ENCODE peak calls at places on chromosomes 13 and 19, in six cellular contexts. I is ovary, Y is tibial nerve, Q is sigmoid colon, O is esophagus muscularis mucosa, K is HepG2. E is an unnamed sample.
A peak's percentile ranks its signal among the peaks of the same experiment; 100 is the strongest.

GRCh38 chr19:5891938-5892771 is 11.4 kb downstream of the NDUFA11 start:
- DNase-seq in I (no peak), Y (no peak), Q (no peak), O (no peak), K (no peak), E (no peak)

GRCh38 chr19:8397746-8398721 is 7.9 kb downstream of the RAB11B start:
- DNase-seq in I (no peak), Y (no peak), Q (no peak), O (no peak), K (no peak), E (no peak)

GRCh38 chr19:41821003-41821735 is 23.3 kb downstream of the LYPD4 start:
- DNase-seq in I (no peak), Y (no peak), Q (no peak), O (no peak), K (peak; percentile 41), E (no peak)

GRCh38 chr13:67366533-67366932 is 136.4 kb upstream of the PCDH9 start:
- DNase-seq in I (no peak), Y (no peak), Q (no peak), O (no peak), K (no peak), E (no peak)

GRCh38 chr13:34166406-34166805 is 348.5 kb downstream of the RFC3 start:
- DNase-seq in I (no peak), Y (no peak), Q (no peak), O (no peak), K (no peak), E (no peak)

GRCh38 chr13:48600374-48601364 is 53.1 kb upstream of the CYSLTR2 start:
- DNase-seq in I (peak; percentile 24), Y (no peak), Q (no peak), O (peak; percentile 7), K (peak; percentile 32), E (no peak)

GRCh38 chr13:97369269-97369893 is 64.6 kb upstream of the RAP2A start:
- DNase-seq in I (no peak), Y (no peak), Q (no peak), O (no peak), K (no peak), E (no peak)

GRCh38 chr19:47495478-47496372 is 11.7 kb upstream of the KPTN start:
- DNase-seq in I (no peak), Y (no peak), Q (no peak), O (no peak), K (no peak), E (no peak)

GRCh38 chr13:109744512-109745051 is 41.8 kb downstream of the IRS2 start:
- DNase-seq in I (peak; percentile 82), Y (peak; percentile 67), Q (peak; percentile 82), O (no peak), K (no peak), E (no peak)

GRCh38 chr13:107348931-107349330 is 781.0 kb upstream of the ARGLU1 start:
- DNase-seq in I (no peak), Y (no peak), Q (no peak), O (no peak), K (no peak), E (no peak)

GRCh38 chr19:52391135-52391534 is 6.5 kb upstream of the ZNF528 start:
- DNase-seq in I (no peak), Y (no peak), Q (no peak), O (no peak), K (no peak), E (no peak)

GRCh38 chr13:80529734-80530133 is 188.8 kb upstream of the SPRY2 start:
- DNase-seq in I (no peak), Y (no peak), Q (no peak), O (no peak), K (no peak), E (no peak)

GRCh38 chr13:41858783-41859182 is 102.1 kb downstream of the VWA8 start:
- DNase-seq in I (no peak), Y (no peak), Q (no peak), O (no peak), K (no peak), E (no peak)

GRCh38 chr19:36009220-36009619 is 607 bp upstream of the SYNE4 start:
- DNase-seq in I (peak; percentile 80), Y (peak; percentile 42), Q (peak; percentile 90), O (no peak), K (no peak), E (no peak)

GRCh38 chr19:12666305-12667048 is at the start of the genes MAN2B1 and WDR83:
- DNase-seq in I (peak; percentile 81), Y (peak; percentile 67), Q (peak; percentile 83), O (no peak), K (peak; percentile 65), E (peak; percentile 85)

GRCh38 chr13:25276748-25277147 is 10.5 kb downstream of the MTMR6 start:
- DNase-seq in I (no peak), Y (no peak), Q (no peak), O (no peak), K (no peak), E (no peak)

DNA sequence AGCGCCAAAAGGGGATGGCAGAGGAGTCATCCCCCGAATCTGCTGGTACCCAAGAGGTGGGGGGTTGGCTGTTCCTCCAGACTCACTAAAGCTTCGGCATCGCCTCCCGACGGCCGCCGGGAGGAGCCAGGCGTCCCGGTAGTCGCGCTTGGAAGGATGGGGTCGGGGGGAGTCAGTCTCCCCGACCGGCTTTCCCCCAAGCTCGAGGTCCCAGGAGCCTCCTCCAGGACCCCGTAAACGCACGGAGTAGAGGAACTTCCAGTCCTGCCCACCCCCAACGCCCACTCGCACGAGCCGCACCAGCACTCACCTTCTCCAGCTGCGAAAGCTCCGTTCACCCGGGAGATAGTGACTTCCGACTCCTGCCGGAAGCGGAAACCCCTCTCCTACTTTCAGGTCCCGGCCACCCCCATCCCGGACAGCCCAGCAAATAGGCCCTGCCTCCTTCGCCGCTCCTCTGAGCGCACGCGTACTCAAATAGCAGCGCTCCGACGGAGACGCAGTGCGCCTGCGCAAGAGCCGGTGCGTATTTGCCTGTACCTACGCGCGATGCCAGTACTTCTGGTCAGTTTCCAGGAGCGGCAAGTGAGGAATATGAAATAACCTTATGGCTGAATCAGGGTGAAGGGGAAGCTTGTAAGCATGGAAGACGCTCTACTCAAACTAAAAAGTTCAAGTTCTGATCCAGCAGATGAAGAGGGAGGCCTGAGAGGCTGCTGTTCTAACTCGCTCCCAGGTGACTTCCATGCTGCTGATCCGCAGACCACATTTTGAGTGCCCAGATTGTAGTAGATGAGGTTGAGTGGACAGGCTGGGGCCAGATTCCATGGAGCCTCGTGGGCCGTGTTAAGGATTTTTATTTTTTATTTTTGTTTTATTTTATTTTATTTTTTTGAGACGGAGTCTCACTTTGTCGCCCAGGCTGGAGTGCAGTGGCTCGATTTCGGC is at the start of gene ELOF1:
- DNase-seq in I (peak; percentile 96), Y (peak; percentile 92), Q (peak; percentile 99), O (peak; percentile 98), K (peak; percentile 96), E (peak; percentile 98)
- TF ChIP-seq EP300 in I (no peak), Y (peak; percentile 96), Q (peak; percentile 14), O (no peak), K (no peak), E (no peak)

DNA sequence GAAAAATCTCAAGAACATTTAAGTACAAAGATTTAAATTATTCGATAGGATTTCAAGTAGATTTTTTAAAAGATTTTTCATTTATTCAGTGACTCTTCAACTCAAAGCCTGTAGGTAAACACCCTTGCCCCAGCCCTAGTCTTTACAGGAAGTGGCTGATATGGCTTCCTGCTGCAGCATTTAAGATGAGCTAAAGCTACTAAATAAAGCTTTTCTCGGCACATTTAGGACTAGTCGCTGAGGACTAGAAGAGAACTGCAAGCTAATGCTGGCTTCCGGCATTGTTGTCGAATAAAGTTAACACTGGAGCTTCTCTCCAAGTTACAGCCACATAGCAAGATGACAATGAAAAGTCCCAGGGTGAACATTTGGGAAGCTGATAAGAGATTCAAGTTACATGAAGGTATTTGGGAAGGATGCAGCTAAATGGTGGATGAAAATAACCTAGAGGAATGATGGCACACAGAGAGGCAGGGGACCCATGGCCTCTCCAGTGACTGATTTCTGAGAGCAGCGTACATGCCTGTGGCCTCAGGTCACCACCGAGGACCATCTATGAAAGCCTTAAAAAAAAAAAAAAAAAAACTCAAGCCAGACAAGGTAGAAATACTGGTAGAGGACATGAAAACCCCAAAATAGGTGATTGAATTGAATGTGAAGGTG is 155.6 kb downstream of the DCT start:
- DNase-seq in I (no peak), Y (no peak), Q (no peak), O (no peak), K (no peak), E (no peak)
- H3K4me1 ChIP-seq in I (peaks cover 20% of the 10 kb centered on the region), Y (no peaks in the 10 kb centered on the region), Q (no peaks in the 10 kb centered on the region), O (no peaks in the 10 kb centered on the region), K (no peaks in the 10 kb centered on the region), E (no peaks in the 10 kb centered on the region)

DNA sequence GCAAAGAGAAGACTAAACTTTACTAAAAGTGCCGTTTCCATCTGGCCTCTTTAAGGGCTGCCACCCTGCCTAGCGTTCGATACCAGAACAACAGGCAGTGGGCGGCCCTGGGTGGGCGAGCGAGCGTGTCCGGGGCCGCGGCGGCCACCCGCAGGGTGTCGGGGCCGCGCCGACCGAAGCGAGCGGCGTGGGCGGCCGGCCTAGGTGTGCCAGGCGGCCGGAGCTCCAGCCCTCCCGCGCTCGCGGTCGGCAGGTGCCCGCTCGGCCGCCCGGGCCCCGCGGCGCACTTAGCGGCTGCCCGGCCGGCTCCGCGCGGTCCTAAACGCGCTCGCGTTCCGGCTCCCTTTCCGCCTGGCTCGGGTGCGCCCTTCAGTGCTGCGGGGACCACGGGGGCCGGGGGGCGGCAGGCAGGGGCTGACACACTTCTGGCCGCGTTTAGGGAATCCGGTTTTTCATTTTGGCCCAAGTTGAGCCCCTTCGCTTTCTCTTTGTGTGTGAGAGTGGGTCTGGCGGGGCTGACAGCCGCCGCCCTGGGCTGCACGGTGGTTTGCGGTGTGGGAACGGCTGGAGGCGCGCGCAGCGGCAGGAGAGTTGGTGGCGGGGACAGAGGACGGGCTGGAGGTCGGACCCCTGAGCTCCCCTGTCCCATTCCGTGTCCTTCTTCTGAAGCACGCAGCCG is 2.9 kb downstream of the FGF9 start:
- DNase-seq in I (peak; percentile 34), Y (no peak), Q (peak; percentile 61), O (no peak), K (no peak), E (no peak)
- H3K27me3 ChIP-seq in I (no peaks in the 10 kb centered on the region), Y (no peaks in the 10 kb centered on the region), Q (peaks cover 69% of the 10 kb centered on the region), O (peaks cover 86% of the 10 kb centered on the region), K (peaks cover 15% of the 10 kb centered on the region), E (peaks cover 81% of the 10 kb centered on the region)

GRCh38 chr13:39038569-39038898 is 278 bp downstream of the NHLRC3 start:
- DNase-seq in I (no peak), Y (no peak), Q (no peak), O (no peak), K (peak; percentile 17), E (peak; percentile 66)

GRCh38 chr13:39036212-39036611 is 1.7 kb downstream of the PROSER1 start:
- DNase-seq in I (no peak), Y (no peak), Q (no peak), O (no peak), K (peak; percentile 25), E (no peak)

GRCh38 chr13:39039033-39039432 is 777 bp downstream of the NHLRC3 start:
- DNase-seq in I (no peak), Y (no peak), Q (no peak), O (no peak), K (peak; percentile 12), E (no peak)

GRCh38 chr13:39037880-39038568 is at the start of the genes NHLRC3 and PROSER1:
- DNase-seq in I (peak; percentile 96), Y (peak; percentile 92), Q (peak; percentile 95), O (peak; percentile 95), K (peak; percentile 84), E (peak; percentile 95)

DNA sequence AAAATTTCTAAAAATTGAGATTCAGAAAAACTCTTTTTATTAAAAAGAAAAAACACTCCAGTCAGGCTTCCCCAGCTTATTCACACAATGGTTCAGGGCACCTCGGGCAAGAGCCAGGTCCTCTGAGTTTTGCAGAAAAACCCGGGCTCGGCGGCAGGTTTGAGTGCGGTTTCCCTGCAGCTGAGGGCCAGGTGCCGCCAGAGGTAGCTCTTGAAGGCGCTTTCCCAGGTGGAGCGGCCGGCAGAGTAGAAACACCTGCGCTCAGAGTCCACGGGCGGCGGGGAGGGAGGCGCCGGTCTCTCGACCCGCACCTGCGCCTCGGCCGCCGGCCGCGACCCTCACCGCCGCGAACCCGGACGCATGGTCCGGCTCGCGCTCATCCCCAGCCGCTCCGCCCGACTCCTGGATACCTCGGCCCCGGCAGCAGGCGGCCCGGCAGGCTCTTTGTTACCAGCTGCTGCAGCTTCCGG is 444 bp downstream of the PROSER1 start:
- DNase-seq in I (no peak), Y (no peak), Q (peak; percentile 64), O (no peak), K (no peak), E (peak; percentile 74)
- TF ChIP-seq EP300 in I (no peak), Y (no peak), Q (no peak), O (no peak), K (no peak), E (no peak)

E was measured in suprapubic skin.